ENCODE peak calls at places on chromosomes 16 and 17, in five cellular contexts. One of them, this sample, is unnamed.

GRCh38 chr17:2122641-2123302 is 67.9 kb downstream of the HIC1 start:
- DNase-seq in cardiac muscle cell: no peak
- DNase-seq in psoas muscle: peak
- DNase-seq in dorsolateral prefrontal cortex: peak
- DNase-seq in sigmoid colon: peak
- DNase-seq in this sample: no peak

GRCh38 chr17:7849185-7850117 is 5.4 kb upstream of the TMEM88 start:
- DNase-seq in cardiac muscle cell: no peak
- DNase-seq in psoas muscle: peak
- DNase-seq in dorsolateral prefrontal cortex: no peak
- DNase-seq in sigmoid colon: peak
- DNase-seq in this sample: no peak

GRCh38 chr17:82972836-82973372 is 106.5 kb upstream of the METRNL start:
- DNase-seq in cardiac muscle cell: no peak
- DNase-seq in psoas muscle: no peak
- DNase-seq in dorsolateral prefrontal cortex: no peak
- DNase-seq in sigmoid colon: no peak
- DNase-seq in this sample: no peak

GRCh38 chr17:41519501-41520224 is 973 bp upstream of the KRT15 start:
- DNase-seq in cardiac muscle cell: no peak
- DNase-seq in psoas muscle: peak
- DNase-seq in dorsolateral prefrontal cortex: no peak
- DNase-seq in sigmoid colon: no peak
- DNase-seq in this sample: no peak

GRCh38 chr17:46192211-46192483 is 1.1 kb downstream of the KANSL1 start:
- DNase-seq in cardiac muscle cell: no peak
- DNase-seq in psoas muscle: no peak
- DNase-seq in dorsolateral prefrontal cortex: no peak
- DNase-seq in sigmoid colon: no peak
- DNase-seq in this sample: no peak

GRCh38 chr16:30633526-30633925 is 17.2 kb upstream of the PRR14 start:
- DNase-seq in cardiac muscle cell: no peak
- DNase-seq in psoas muscle: no peak
- DNase-seq in dorsolateral prefrontal cortex: no peak
- DNase-seq in sigmoid colon: no peak
- DNase-seq in this sample: no peak

GRCh38 chr16:30558789-30559377 is 709 bp upstream of the ZNF764 start:
- DNase-seq in cardiac muscle cell: no peak
- DNase-seq in psoas muscle: peak
- DNase-seq in dorsolateral prefrontal cortex: no peak
- DNase-seq in sigmoid colon: no peak
- DNase-seq in this sample: no peak

GRCh38 chr17:34771891-34772290 is 189.4 kb downstream of the CCT6B start:
- DNase-seq in cardiac muscle cell: no peak
- DNase-seq in psoas muscle: no peak
- DNase-seq in dorsolateral prefrontal cortex: peak
- DNase-seq in sigmoid colon: no peak
- DNase-seq in this sample: no peak

GRCh38 chr17:81737947-81738800 is 26.1 kb downstream of the SLC25A10 start:
- DNase-seq in cardiac muscle cell: no peak
- DNase-seq in psoas muscle: no peak
- DNase-seq in dorsolateral prefrontal cortex: no peak
- DNase-seq in sigmoid colon: no peak
- DNase-seq in this sample: no peak

GRCh38 chr17:81731271-81731670 is 19.2 kb downstream of the SLC25A10 start:
- DNase-seq in cardiac muscle cell: no peak
- DNase-seq in psoas muscle: no peak
- DNase-seq in dorsolateral prefrontal cortex: no peak
- DNase-seq in sigmoid colon: no peak
- DNase-seq in this sample: no peak

GRCh38 chr17:81734405-81735055 is 22.4 kb downstream of the SLC25A10 start:
- DNase-seq in cardiac muscle cell: no peak
- DNase-seq in psoas muscle: no peak
- DNase-seq in dorsolateral prefrontal cortex: no peak
- DNase-seq in sigmoid colon: peak
- DNase-seq in this sample: no peak

GRCh38 chr17:81735181-81736102 is 23.4 kb downstream of the SLC25A10 start:
- DNase-seq in cardiac muscle cell: no peak
- DNase-seq in psoas muscle: no peak
- DNase-seq in dorsolateral prefrontal cortex: no peak
- DNase-seq in sigmoid colon: peak
- DNase-seq in this sample: no peak

GRCh38 chr17:81733507-81734404 is 21.7 kb downstream of the SLC25A10 start:
- DNase-seq in cardiac muscle cell: peak
- DNase-seq in psoas muscle: peak
- DNase-seq in dorsolateral prefrontal cortex: peak
- DNase-seq in sigmoid colon: peak
- DNase-seq in this sample: no peak
- H3K27ac ChIP-seq in cardiac muscle cell: no peak
- H3K27ac ChIP-seq in psoas muscle: no peak
- H3K27ac ChIP-seq in dorsolateral prefrontal cortex: no peak
- H3K27ac ChIP-seq in sigmoid colon: no peak
- H3K27ac ChIP-seq in this sample: no peak

GRCh38 chr16:78439646-78440045 is 340.2 kb downstream of the WWOX start:
- DNase-seq in cardiac muscle cell: no peak
- DNase-seq in psoas muscle: no peak
- DNase-seq in dorsolateral prefrontal cortex: no peak
- DNase-seq in sigmoid colon: no peak
- DNase-seq in this sample: no peak

GRCh38 chr16:78441298-78441697 is 341.8 kb downstream of the WWOX start:
- DNase-seq in cardiac muscle cell: no peak
- DNase-seq in psoas muscle: no peak
- DNase-seq in dorsolateral prefrontal cortex: no peak
- DNase-seq in sigmoid colon: no peak
- DNase-seq in this sample: no peak

GRCh38 chr16:78443780-78444422 is 344.4 kb downstream of the WWOX start:
- DNase-seq in cardiac muscle cell: no peak
- DNase-seq in psoas muscle: no peak
- DNase-seq in dorsolateral prefrontal cortex: no peak
- DNase-seq in sigmoid colon: no peak
- DNase-seq in this sample: no peak

GRCh38 chr16:78446486-78446885 is 347.0 kb downstream of the WWOX start:
- DNase-seq in cardiac muscle cell: no peak
- DNase-seq in psoas muscle: no peak
- DNase-seq in dorsolateral prefrontal cortex: no peak
- DNase-seq in sigmoid colon: no peak
- DNase-seq in this sample: no peak

DNA sequence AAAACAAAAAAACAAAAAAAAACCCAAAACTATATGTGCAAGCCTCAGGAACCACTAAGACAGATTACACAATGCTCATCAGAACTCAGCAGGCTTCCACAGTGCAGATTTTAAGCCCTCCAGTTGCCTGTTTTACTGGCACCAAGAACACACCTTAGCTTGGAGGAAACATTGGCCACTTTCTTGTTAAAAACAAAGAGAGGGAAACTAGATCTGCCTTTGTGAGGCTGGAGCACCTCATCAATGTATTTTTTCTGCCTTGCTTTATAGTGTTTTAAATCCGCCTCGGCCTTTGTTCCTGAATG is 343.8 kb downstream of the WWOX start:
- DNase-seq in cardiac muscle cell: no peak
- DNase-seq in psoas muscle: no peak
- DNase-seq in dorsolateral prefrontal cortex: no peak
- DNase-seq in sigmoid colon: no peak
- DNase-seq in this sample: no peak
- H3K4me3 ChIP-seq in cardiac muscle cell: no peak
- H3K4me3 ChIP-seq in psoas muscle: no peak
- H3K4me3 ChIP-seq in dorsolateral prefrontal cortex: no peak
- H3K4me3 ChIP-seq in sigmoid colon: no peak
- H3K4me3 ChIP-seq in this sample: peak

GRCh38 chr17:77090476-77090875 is 50.3 kb upstream of the SEC14L1 start:
- DNase-seq in cardiac muscle cell: no peak
- DNase-seq in psoas muscle: no peak
- DNase-seq in dorsolateral prefrontal cortex: no peak
- DNase-seq in sigmoid colon: no peak
- DNase-seq in this sample: no peak

GRCh38 chr17:77086433-77087010 is 54.2 kb upstream of the SEC14L1 start:
- DNase-seq in cardiac muscle cell: peak
- DNase-seq in psoas muscle: peak
- DNase-seq in dorsolateral prefrontal cortex: peak
- DNase-seq in sigmoid colon: peak
- DNase-seq in this sample: peak

GRCh38 chr17:77087650-77088454 is 52.9 kb upstream of the SEC14L1 start:
- DNase-seq in cardiac muscle cell: no peak
- DNase-seq in psoas muscle: no peak
- DNase-seq in dorsolateral prefrontal cortex: no peak
- DNase-seq in sigmoid colon: no peak
- DNase-seq in this sample: no peak

GRCh38 chr17:77089118-77089477 is 51.7 kb upstream of the SEC14L1 start:
- DNase-seq in cardiac muscle cell: no peak
- DNase-seq in psoas muscle: no peak
- DNase-seq in dorsolateral prefrontal cortex: no peak
- DNase-seq in sigmoid colon: no peak
- DNase-seq in this sample: no peak

DNA sequence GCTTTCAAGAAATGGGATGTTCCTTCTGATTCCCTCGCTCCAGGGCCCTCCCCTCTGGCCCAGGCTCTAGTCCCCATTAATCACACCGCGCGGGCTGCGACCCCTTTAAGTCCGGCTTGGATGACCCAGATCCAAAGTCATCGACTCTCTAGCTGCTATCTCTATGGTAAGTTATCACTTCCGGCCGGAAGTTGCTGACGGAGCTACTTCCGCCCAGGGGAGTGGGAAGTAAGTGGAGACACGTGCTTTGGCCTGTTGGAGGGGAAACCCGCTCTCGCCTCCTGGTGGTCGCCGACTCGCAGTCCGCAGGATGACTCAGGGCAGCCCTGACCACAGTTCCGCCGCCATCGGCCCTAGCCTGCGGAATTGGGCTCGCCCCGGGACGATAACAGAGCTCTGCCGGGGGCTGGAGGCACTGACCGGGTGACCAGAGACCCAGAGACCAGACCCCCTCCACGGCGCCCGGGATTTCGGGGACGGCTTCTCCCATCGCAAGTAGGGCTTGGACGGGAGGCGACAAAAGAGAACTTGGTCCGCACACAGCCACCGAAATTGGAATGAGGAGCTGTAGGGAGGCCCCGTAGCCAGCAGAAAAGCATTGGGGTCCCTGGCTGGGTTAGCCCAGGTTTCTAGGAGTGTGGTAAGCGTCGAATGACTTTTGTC is 52.2 kb upstream of the SEC14L1 start:
- DNase-seq in cardiac muscle cell: peak
- DNase-seq in psoas muscle: peak
- DNase-seq in dorsolateral prefrontal cortex: peak
- DNase-seq in sigmoid colon: peak
- DNase-seq in this sample: peak
- TF ChIP-seq CTCF in cardiac muscle cell: peak
- TF ChIP-seq CTCF in psoas muscle: peak
- TF ChIP-seq CTCF in dorsolateral prefrontal cortex: peak
- TF ChIP-seq CTCF in sigmoid colon: peak
- TF ChIP-seq CTCF in this sample: peak

DNA sequence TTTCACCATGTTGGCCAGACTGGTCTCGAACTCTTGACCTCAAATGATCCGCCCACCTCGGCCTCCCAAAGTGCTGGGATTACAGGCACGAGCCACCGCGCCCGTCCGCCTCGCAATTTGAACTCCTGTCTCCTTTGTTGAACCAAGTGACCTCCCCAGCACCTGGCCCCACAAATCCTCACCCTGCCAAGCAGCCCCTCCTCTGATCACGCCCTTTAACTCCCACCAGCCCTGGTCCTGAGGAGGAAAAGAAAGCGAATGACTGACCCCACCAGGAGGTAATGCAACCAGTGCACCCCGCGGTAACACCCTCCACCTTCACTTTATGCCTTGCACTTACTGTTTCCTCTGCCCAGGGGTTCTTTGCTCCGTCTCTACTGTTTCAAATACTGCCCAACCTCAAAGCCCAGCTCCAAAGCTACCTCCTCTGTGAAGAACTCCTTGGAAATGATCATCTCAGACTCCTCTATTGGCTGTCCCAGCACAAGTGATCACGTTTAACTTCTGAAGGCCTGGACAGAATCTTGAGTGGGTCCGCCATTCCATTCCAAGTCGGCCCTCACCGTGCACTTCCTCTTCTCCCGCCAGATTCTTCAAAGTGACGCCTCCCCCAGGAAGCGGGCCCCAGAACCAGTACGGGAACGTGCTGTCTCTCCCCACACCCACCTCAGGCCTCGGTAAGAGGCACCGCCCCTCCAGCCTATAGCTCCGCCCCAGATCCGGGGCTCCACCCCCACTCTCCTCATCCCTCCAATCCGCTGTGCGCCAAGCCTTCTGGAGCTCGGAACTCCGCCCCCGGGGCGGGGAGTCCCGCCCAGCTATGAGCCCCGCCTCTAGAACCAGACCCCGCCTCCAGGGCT is 4.4 kb downstream of the CD19 start:
- DNase-seq in cardiac muscle cell: peak
- DNase-seq in psoas muscle: peak
- DNase-seq in dorsolateral prefrontal cortex: peak
- DNase-seq in sigmoid colon: peak
- DNase-seq in this sample: peak
- H3K27ac ChIP-seq in cardiac muscle cell: no peak
- H3K27ac ChIP-seq in psoas muscle: peak
- H3K27ac ChIP-seq in dorsolateral prefrontal cortex: no peak
- H3K27ac ChIP-seq in sigmoid colon: no peak
- H3K27ac ChIP-seq in this sample: no peak

DNA sequence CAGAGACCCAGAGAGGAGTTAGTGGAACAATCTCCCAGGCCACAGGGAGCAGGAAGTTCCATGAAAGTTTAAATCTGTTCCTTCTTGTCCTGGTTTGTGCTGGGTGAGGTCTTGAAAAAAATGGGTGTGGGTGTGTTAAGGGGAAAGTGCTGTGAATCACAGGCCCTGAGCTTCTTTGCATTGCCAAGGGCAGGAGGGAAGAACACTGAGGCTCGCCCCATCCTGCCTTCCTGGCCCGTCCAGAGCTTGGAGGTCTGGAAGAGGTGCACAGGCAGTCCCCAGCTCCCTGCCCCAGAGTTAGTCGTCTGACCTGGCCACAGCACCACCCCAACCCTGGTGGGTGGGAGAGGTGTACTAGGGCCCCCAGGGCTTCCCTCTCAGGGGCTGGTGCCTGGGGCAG is 2.4 kb downstream of the ADORA2B start:
- DNase-seq in cardiac muscle cell: no peak
- DNase-seq in psoas muscle: no peak
- DNase-seq in dorsolateral prefrontal cortex: no peak
- DNase-seq in sigmoid colon: no peak
- DNase-seq in this sample: no peak
- H3K4me3 ChIP-seq in cardiac muscle cell: no peak
- H3K4me3 ChIP-seq in psoas muscle: no peak
- H3K4me3 ChIP-seq in dorsolateral prefrontal cortex: no peak
- H3K4me3 ChIP-seq in sigmoid colon: no peak
- H3K4me3 ChIP-seq in this sample: no peak

DNA sequence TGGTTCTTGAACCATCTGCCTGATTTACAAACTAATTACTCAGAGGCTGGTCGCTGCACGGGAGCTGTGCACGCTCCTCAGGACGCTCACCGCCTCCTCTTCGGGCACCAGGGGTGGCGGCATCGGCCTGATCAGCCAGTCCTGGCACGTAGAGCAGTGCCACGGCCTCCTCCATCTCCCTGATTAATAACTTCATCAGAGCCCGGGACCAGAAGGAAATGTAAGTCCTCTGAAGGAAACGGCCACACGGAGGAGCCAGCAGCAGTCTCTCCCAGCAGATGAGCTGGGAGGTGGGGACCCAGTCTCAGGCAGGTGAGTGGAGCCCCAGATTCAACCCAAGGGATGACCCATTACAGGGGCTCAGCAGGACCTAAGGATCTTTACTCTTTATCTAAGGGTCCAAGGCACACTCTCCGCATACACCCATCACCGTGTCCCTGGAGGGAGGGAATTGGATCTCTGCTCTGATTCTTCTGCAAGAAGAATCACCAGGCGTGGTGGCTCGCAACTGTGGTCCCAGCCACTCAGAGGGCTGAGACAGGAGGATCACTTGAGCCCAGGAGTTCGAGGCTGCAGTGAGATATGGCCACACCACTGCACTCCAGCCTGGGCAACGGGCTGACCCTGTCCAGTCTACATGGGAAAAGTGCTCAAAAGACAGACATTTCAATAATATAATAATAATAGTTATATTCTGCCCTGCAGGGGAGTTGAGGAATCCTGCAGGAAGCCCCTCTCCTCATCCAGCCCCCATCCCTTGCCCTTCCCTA is 366.5 kb downstream of the SEC14L1 start:
- DNase-seq in cardiac muscle cell: peak
- DNase-seq in psoas muscle: peak
- DNase-seq in dorsolateral prefrontal cortex: peak
- DNase-seq in sigmoid colon: peak
- DNase-seq in this sample: peak
- TF ChIP-seq CTCF in cardiac muscle cell: no peak
- TF ChIP-seq CTCF in psoas muscle: no peak
- TF ChIP-seq CTCF in dorsolateral prefrontal cortex: no peak
- TF ChIP-seq CTCF in sigmoid colon: no peak
- TF ChIP-seq CTCF in this sample: no peak